ENCODE peak calls at places on chromosomes 3 and 15, in nine cellular contexts. One of them, this sample, is unnamed.

GRCh38 chr15:80580107-80580506 is 115.0 kb upstream of the ABHD17C start:
- DNase-seq in mammary epithelial cell: peak; percentile 100
- DNase-seq in stimulated activated CD4-positive, alpha-beta T cell treated with anti-CD3 and anti-CD28 coated beads, Interleukin-1b, Interleukin-23, amount 100 ng/mL, for 24 hours: no peak
- DNase-seq in hypothalamus: no peak
- DNase-seq in AML-193: no peak
- DNase-seq in KG1: no peak
- DNase-seq in Kasumi-1: peak; percentile 76
- DNase-seq in activated CD4-positive, alpha-beta T cell treated with anti-CD3 and anti-CD28 coated beads, Interleukin-2, amount 50 U/mL, for 24 hours: no peak
- DNase-seq in amniotic stem cell: peak; percentile 74
- DNase-seq in this sample: no peak

GRCh38 chr3:143288944-143289343 is 169.4 kb downstream of the CHST2 start:
- DNase-seq in amniotic stem cell: no peak
- DNase-seq in hypothalamus: no peak
- DNase-seq in Kasumi-1: no peak
- DNase-seq in stimulated activated CD4-positive, alpha-beta T cell treated with anti-CD3 and anti-CD28 coated beads, Interleukin-1b, Interleukin-23, amount 100 ng/mL, for 24 hours: no peak
- DNase-seq in mammary epithelial cell: no peak
- DNase-seq in AML-193: no peak
- DNase-seq in activated CD4-positive, alpha-beta T cell treated with anti-CD3 and anti-CD28 coated beads, Interleukin-2, amount 50 U/mL, for 24 hours: no peak
- DNase-seq in KG1: no peak
- DNase-seq in this sample: no peak

GRCh38 chr3:70889162-70890045 is 577.0 kb upstream of the MDFIC2 start:
- DNase-seq in Kasumi-1: no peak
- DNase-seq in hypothalamus: no peak
- DNase-seq in mammary epithelial cell: no peak
- DNase-seq in stimulated activated CD4-positive, alpha-beta T cell treated with anti-CD3 and anti-CD28 coated beads, Interleukin-1b, Interleukin-23, amount 100 ng/mL, for 24 hours: no peak
- DNase-seq in activated CD4-positive, alpha-beta T cell treated with anti-CD3 and anti-CD28 coated beads, Interleukin-2, amount 50 U/mL, for 24 hours: no peak
- DNase-seq in AML-193: no peak
- DNase-seq in KG1: no peak
- DNase-seq in amniotic stem cell: no peak
- DNase-seq in this sample: no peak

GRCh38 chr3:195154793-195155535 is 116.0 kb downstream of the XXYLT1 start:
- DNase-seq in stimulated activated CD4-positive, alpha-beta T cell treated with anti-CD3 and anti-CD28 coated beads, Interleukin-1b, Interleukin-23, amount 100 ng/mL, for 24 hours: no peak
- DNase-seq in hypothalamus: peak; percentile 71
- DNase-seq in amniotic stem cell: peak; percentile 37
- DNase-seq in mammary epithelial cell: peak; percentile 84
- DNase-seq in KG1: peak; percentile 74
- DNase-seq in AML-193: no peak
- DNase-seq in Kasumi-1: peak; percentile 96
- DNase-seq in activated CD4-positive, alpha-beta T cell treated with anti-CD3 and anti-CD28 coated beads, Interleukin-2, amount 50 U/mL, for 24 hours: no peak
- DNase-seq in this sample: peak; percentile 90

GRCh38 chr3:148366743-148367410 is 330.8 kb upstream of the AGTR1 start:
- DNase-seq in hypothalamus: peak; percentile 1
- DNase-seq in KG1: no peak
- DNase-seq in amniotic stem cell: no peak
- DNase-seq in mammary epithelial cell: no peak
- DNase-seq in activated CD4-positive, alpha-beta T cell treated with anti-CD3 and anti-CD28 coated beads, Interleukin-2, amount 50 U/mL, for 24 hours: no peak
- DNase-seq in Kasumi-1: peak; percentile 33
- DNase-seq in AML-193: peak; percentile 9
- DNase-seq in stimulated activated CD4-positive, alpha-beta T cell treated with anti-CD3 and anti-CD28 coated beads, Interleukin-1b, Interleukin-23, amount 100 ng/mL, for 24 hours: no peak
- DNase-seq in this sample: no peak

GRCh38 chr15:89768071-89768500 is 8.0 kb upstream of the MESP2 start:
- DNase-seq in AML-193: no peak
- DNase-seq in Kasumi-1: no peak
- DNase-seq in stimulated activated CD4-positive, alpha-beta T cell treated with anti-CD3 and anti-CD28 coated beads, Interleukin-1b, Interleukin-23, amount 100 ng/mL, for 24 hours: no peak
- DNase-seq in amniotic stem cell: no peak
- DNase-seq in activated CD4-positive, alpha-beta T cell treated with anti-CD3 and anti-CD28 coated beads, Interleukin-2, amount 50 U/mL, for 24 hours: no peak
- DNase-seq in mammary epithelial cell: no peak
- DNase-seq in hypothalamus: no peak
- DNase-seq in KG1: no peak
- DNase-seq in this sample: peak; percentile 89

GRCh38 chr3:63202529-63202928 is 75.6 kb upstream of the SYNPR start:
- DNase-seq in hypothalamus: no peak
- DNase-seq in stimulated activated CD4-positive, alpha-beta T cell treated with anti-CD3 and anti-CD28 coated beads, Interleukin-1b, Interleukin-23, amount 100 ng/mL, for 24 hours: no peak
- DNase-seq in mammary epithelial cell: no peak
- DNase-seq in KG1: no peak
- DNase-seq in amniotic stem cell: no peak
- DNase-seq in activated CD4-positive, alpha-beta T cell treated with anti-CD3 and anti-CD28 coated beads, Interleukin-2, amount 50 U/mL, for 24 hours: no peak
- DNase-seq in Kasumi-1: no peak
- DNase-seq in AML-193: no peak
- DNase-seq in this sample: no peak

GRCh38 chr3:24496529-24497482 is 2.2 kb upstream of the THRB start:
- DNase-seq in stimulated activated CD4-positive, alpha-beta T cell treated with anti-CD3 and anti-CD28 coated beads, Interleukin-1b, Interleukin-23, amount 100 ng/mL, for 24 hours: no peak
- DNase-seq in activated CD4-positive, alpha-beta T cell treated with anti-CD3 and anti-CD28 coated beads, Interleukin-2, amount 50 U/mL, for 24 hours: no peak
- DNase-seq in amniotic stem cell: no peak
- DNase-seq in AML-193: no peak
- DNase-seq in hypothalamus: peak; percentile 35
- DNase-seq in mammary epithelial cell: no peak
- DNase-seq in KG1: no peak
- DNase-seq in Kasumi-1: no peak
- DNase-seq in this sample: peak; percentile 89

GRCh38 chr15:71329509-71330260 is 214.4 kb downstream of the THSD4 start:
- DNase-seq in stimulated activated CD4-positive, alpha-beta T cell treated with anti-CD3 and anti-CD28 coated beads, Interleukin-1b, Interleukin-23, amount 100 ng/mL, for 24 hours: no peak
- DNase-seq in mammary epithelial cell: peak; percentile 91
- DNase-seq in Kasumi-1: no peak
- DNase-seq in KG1: no peak
- DNase-seq in activated CD4-positive, alpha-beta T cell treated with anti-CD3 and anti-CD28 coated beads, Interleukin-2, amount 50 U/mL, for 24 hours: no peak
- DNase-seq in AML-193: no peak
- DNase-seq in amniotic stem cell: no peak
- DNase-seq in hypothalamus: no peak
- DNase-seq in this sample: no peak

GRCh38 chr3:14481018-14481645 is 59.0 kb downstream of the GRIP2 start:
- DNase-seq in hypothalamus: no peak
- DNase-seq in amniotic stem cell: no peak
- DNase-seq in mammary epithelial cell: peak; percentile 23
- DNase-seq in AML-193: no peak
- DNase-seq in stimulated activated CD4-positive, alpha-beta T cell treated with anti-CD3 and anti-CD28 coated beads, Interleukin-1b, Interleukin-23, amount 100 ng/mL, for 24 hours: no peak
- DNase-seq in activated CD4-positive, alpha-beta T cell treated with anti-CD3 and anti-CD28 coated beads, Interleukin-2, amount 50 U/mL, for 24 hours: no peak
- DNase-seq in KG1: no peak
- DNase-seq in Kasumi-1: peak; percentile 84
- DNase-seq in this sample: no peak

GRCh38 chr15:67834249-67834592 is 5.6 kb downstream of the RNU6-1 start:
- DNase-seq in amniotic stem cell: no peak
- DNase-seq in hypothalamus: no peak
- DNase-seq in AML-193: no peak
- DNase-seq in stimulated activated CD4-positive, alpha-beta T cell treated with anti-CD3 and anti-CD28 coated beads, Interleukin-1b, Interleukin-23, amount 100 ng/mL, for 24 hours: no peak
- DNase-seq in activated CD4-positive, alpha-beta T cell treated with anti-CD3 and anti-CD28 coated beads, Interleukin-2, amount 50 U/mL, for 24 hours: no peak
- DNase-seq in mammary epithelial cell: no peak
- DNase-seq in Kasumi-1: no peak
- DNase-seq in KG1: no peak
- DNase-seq in this sample: no peak

GRCh38 chr15:85403745-85404144 is 23.3 kb downstream of the AKAP13 start:
- DNase-seq in amniotic stem cell: no peak
- DNase-seq in activated CD4-positive, alpha-beta T cell treated with anti-CD3 and anti-CD28 coated beads, Interleukin-2, amount 50 U/mL, for 24 hours: no peak
- DNase-seq in AML-193: no peak
- DNase-seq in stimulated activated CD4-positive, alpha-beta T cell treated with anti-CD3 and anti-CD28 coated beads, Interleukin-1b, Interleukin-23, amount 100 ng/mL, for 24 hours: no peak
- DNase-seq in Kasumi-1: no peak
- DNase-seq in hypothalamus: no peak
- DNase-seq in KG1: no peak
- DNase-seq in mammary epithelial cell: peak; percentile 56
- DNase-seq in this sample: no peak

GRCh38 chr3:264394-265156 is 68.0 kb downstream of the CHL1 start:
- DNase-seq in KG1: no peak
- DNase-seq in amniotic stem cell: no peak
- DNase-seq in Kasumi-1: no peak
- DNase-seq in mammary epithelial cell: peak; percentile 86
- DNase-seq in stimulated activated CD4-positive, alpha-beta T cell treated with anti-CD3 and anti-CD28 coated beads, Interleukin-1b, Interleukin-23, amount 100 ng/mL, for 24 hours: no peak
- DNase-seq in hypothalamus: no peak
- DNase-seq in activated CD4-positive, alpha-beta T cell treated with anti-CD3 and anti-CD28 coated beads, Interleukin-2, amount 50 U/mL, for 24 hours: no peak
- DNase-seq in AML-193: no peak
- DNase-seq in this sample: no peak

GRCh38 chr3:111952866-111953450 is 25.9 kb upstream of the ABHD10 start:
- DNase-seq in KG1: no peak
- DNase-seq in hypothalamus: no peak
- DNase-seq in AML-193: no peak
- DNase-seq in activated CD4-positive, alpha-beta T cell treated with anti-CD3 and anti-CD28 coated beads, Interleukin-2, amount 50 U/mL, for 24 hours: no peak
- DNase-seq in stimulated activated CD4-positive, alpha-beta T cell treated with anti-CD3 and anti-CD28 coated beads, Interleukin-1b, Interleukin-23, amount 100 ng/mL, for 24 hours: no peak
- DNase-seq in mammary epithelial cell: no peak
- DNase-seq in amniotic stem cell: no peak
- DNase-seq in Kasumi-1: no peak
- DNase-seq in this sample: no peak

GRCh38 chr15:77607111-77607893 is 25.4 kb downstream of the LINGO1 start:
- DNase-seq in KG1: no peak
- DNase-seq in AML-193: no peak
- DNase-seq in Kasumi-1: no peak
- DNase-seq in amniotic stem cell: no peak
- DNase-seq in stimulated activated CD4-positive, alpha-beta T cell treated with anti-CD3 and anti-CD28 coated beads, Interleukin-1b, Interleukin-23, amount 100 ng/mL, for 24 hours: no peak
- DNase-seq in activated CD4-positive, alpha-beta T cell treated with anti-CD3 and anti-CD28 coated beads, Interleukin-2, amount 50 U/mL, for 24 hours: no peak
- DNase-seq in hypothalamus: no peak
- DNase-seq in mammary epithelial cell: no peak
- DNase-seq in this sample: no peak

GRCh38 chr3:128336337-128337156 is 130.1 kb downstream of the DNAJB8 start:
- DNase-seq in mammary epithelial cell: no peak
- DNase-seq in AML-193: no peak
- DNase-seq in Kasumi-1: no peak
- DNase-seq in activated CD4-positive, alpha-beta T cell treated with anti-CD3 and anti-CD28 coated beads, Interleukin-2, amount 50 U/mL, for 24 hours: no peak
- DNase-seq in hypothalamus: no peak
- DNase-seq in stimulated activated CD4-positive, alpha-beta T cell treated with anti-CD3 and anti-CD28 coated beads, Interleukin-1b, Interleukin-23, amount 100 ng/mL, for 24 hours: no peak
- DNase-seq in KG1: no peak
- DNase-seq in amniotic stem cell: no peak
- DNase-seq in this sample: no peak

GRCh38 chr3:191566469-191566868 is 105.5 kb downstream of the PYDC2 start:
- DNase-seq in AML-193: no peak
- DNase-seq in amniotic stem cell: no peak
- DNase-seq in KG1: no peak
- DNase-seq in Kasumi-1: no peak
- DNase-seq in hypothalamus: no peak
- DNase-seq in activated CD4-positive, alpha-beta T cell treated with anti-CD3 and anti-CD28 coated beads, Interleukin-2, amount 50 U/mL, for 24 hours: no peak
- DNase-seq in mammary epithelial cell: peak; percentile 65
- DNase-seq in stimulated activated CD4-positive, alpha-beta T cell treated with anti-CD3 and anti-CD28 coated beads, Interleukin-1b, Interleukin-23, amount 100 ng/mL, for 24 hours: no peak
- DNase-seq in this sample: no peak

GRCh38 chr15:75030023-75030413 is 6.6 kb downstream of the PPCDC start:
- DNase-seq in mammary epithelial cell: peak; percentile 5
- DNase-seq in KG1: no peak
- DNase-seq in Kasumi-1: no peak
- DNase-seq in activated CD4-positive, alpha-beta T cell treated with anti-CD3 and anti-CD28 coated beads, Interleukin-2, amount 50 U/mL, for 24 hours: no peak
- DNase-seq in AML-193: no peak
- DNase-seq in hypothalamus: peak; percentile 57
- DNase-seq in stimulated activated CD4-positive, alpha-beta T cell treated with anti-CD3 and anti-CD28 coated beads, Interleukin-1b, Interleukin-23, amount 100 ng/mL, for 24 hours: no peak
- DNase-seq in amniotic stem cell: no peak
- DNase-seq in this sample: no peak

GRCh38 chr3:22161315-22161714 is 410.3 kb upstream of the ZNF385D start:
- DNase-seq in KG1: no peak
- DNase-seq in Kasumi-1: no peak
- DNase-seq in amniotic stem cell: no peak
- DNase-seq in stimulated activated CD4-positive, alpha-beta T cell treated with anti-CD3 and anti-CD28 coated beads, Interleukin-1b, Interleukin-23, amount 100 ng/mL, for 24 hours: no peak
- DNase-seq in mammary epithelial cell: no peak
- DNase-seq in hypothalamus: no peak
- DNase-seq in activated CD4-positive, alpha-beta T cell treated with anti-CD3 and anti-CD28 coated beads, Interleukin-2, amount 50 U/mL, for 24 hours: no peak
- DNase-seq in AML-193: no peak
- DNase-seq in this sample: no peak

GRCh38 chr15:40242216-40242599 is 3.3 kb downstream of the PAK6 start:
- DNase-seq in amniotic stem cell: no peak
- DNase-seq in stimulated activated CD4-positive, alpha-beta T cell treated with anti-CD3 and anti-CD28 coated beads, Interleukin-1b, Interleukin-23, amount 100 ng/mL, for 24 hours: no peak
- DNase-seq in activated CD4-positive, alpha-beta T cell treated with anti-CD3 and anti-CD28 coated beads, Interleukin-2, amount 50 U/mL, for 24 hours: no peak
- DNase-seq in Kasumi-1: no peak
- DNase-seq in AML-193: no peak
- DNase-seq in hypothalamus: no peak
- DNase-seq in KG1: no peak
- DNase-seq in mammary epithelial cell: no peak
- DNase-seq in this sample: no peak

GRCh38 chr3:191329654-191330308 is 545 bp downstream of the UTS2B start:
- DNase-seq in hypothalamus: peak; percentile 26
- DNase-seq in Kasumi-1: no peak
- DNase-seq in KG1: no peak
- DNase-seq in AML-193: no peak
- DNase-seq in activated CD4-positive, alpha-beta T cell treated with anti-CD3 and anti-CD28 coated beads, Interleukin-2, amount 50 U/mL, for 24 hours: no peak
- DNase-seq in mammary epithelial cell: peak; percentile 61
- DNase-seq in amniotic stem cell: no peak
- DNase-seq in stimulated activated CD4-positive, alpha-beta T cell treated with anti-CD3 and anti-CD28 coated beads, Interleukin-1b, Interleukin-23, amount 100 ng/mL, for 24 hours: no peak
- DNase-seq in this sample: peak; percentile 83

GRCh38 chr15:96341465-96342142 is 11.1 kb downstream of the NR2F2 start:
- DNase-seq in activated CD4-positive, alpha-beta T cell treated with anti-CD3 and anti-CD28 coated beads, Interleukin-2, amount 50 U/mL, for 24 hours: no peak
- DNase-seq in KG1: no peak
- DNase-seq in mammary epithelial cell: no peak
- DNase-seq in stimulated activated CD4-positive, alpha-beta T cell treated with anti-CD3 and anti-CD28 coated beads, Interleukin-1b, Interleukin-23, amount 100 ng/mL, for 24 hours: no peak
- DNase-seq in AML-193: no peak
- DNase-seq in hypothalamus: no peak
- DNase-seq in Kasumi-1: no peak
- DNase-seq in amniotic stem cell: no peak
- DNase-seq in this sample: no peak

GRCh38 chr3:3740061-3740460 is 59.2 kb upstream of the LRRN1 start:
- DNase-seq in mammary epithelial cell: no peak
- DNase-seq in stimulated activated CD4-positive, alpha-beta T cell treated with anti-CD3 and anti-CD28 coated beads, Interleukin-1b, Interleukin-23, amount 100 ng/mL, for 24 hours: no peak
- DNase-seq in Kasumi-1: no peak
- DNase-seq in activated CD4-positive, alpha-beta T cell treated with anti-CD3 and anti-CD28 coated beads, Interleukin-2, amount 50 U/mL, for 24 hours: no peak
- DNase-seq in KG1: no peak
- DNase-seq in amniotic stem cell: no peak
- DNase-seq in AML-193: no peak
- DNase-seq in hypothalamus: no peak
- DNase-seq in this sample: no peak

GRCh38 chr3:52534281-52535183 is 875 bp upstream of the NT5DC2 start:
- DNase-seq in mammary epithelial cell: no peak
- DNase-seq in Kasumi-1: no peak
- DNase-seq in KG1: no peak
- DNase-seq in activated CD4-positive, alpha-beta T cell treated with anti-CD3 and anti-CD28 coated beads, Interleukin-2, amount 50 U/mL, for 24 hours: no peak
- DNase-seq in stimulated activated CD4-positive, alpha-beta T cell treated with anti-CD3 and anti-CD28 coated beads, Interleukin-1b, Interleukin-23, amount 100 ng/mL, for 24 hours: no peak
- DNase-seq in amniotic stem cell: no peak
- DNase-seq in hypothalamus: no peak
- DNase-seq in AML-193: no peak
- DNase-seq in this sample: peak; percentile 32

GRCh38 chr15:38145671-38146111 is 106.9 kb upstream of the SPRED1 start:
- DNase-seq in AML-193: no peak
- DNase-seq in hypothalamus: peak; percentile 20
- DNase-seq in Kasumi-1: no peak
- DNase-seq in stimulated activated CD4-positive, alpha-beta T cell treated with anti-CD3 and anti-CD28 coated beads, Interleukin-1b, Interleukin-23, amount 100 ng/mL, for 24 hours: no peak
- DNase-seq in activated CD4-positive, alpha-beta T cell treated with anti-CD3 and anti-CD28 coated beads, Interleukin-2, amount 50 U/mL, for 24 hours: no peak
- DNase-seq in mammary epithelial cell: no peak
- DNase-seq in KG1: no peak
- DNase-seq in amniotic stem cell: no peak
- DNase-seq in this sample: no peak

GRCh38 chr3:177589921-177590336 is 392.6 kb upstream of the TBL1XR1 start:
- DNase-seq in KG1: no peak
- DNase-seq in stimulated activated CD4-positive, alpha-beta T cell treated with anti-CD3 and anti-CD28 coated beads, Interleukin-1b, Interleukin-23, amount 100 ng/mL, for 24 hours: no peak
- DNase-seq in Kasumi-1: no peak
- DNase-seq in AML-193: no peak
- DNase-seq in activated CD4-positive, alpha-beta T cell treated with anti-CD3 and anti-CD28 coated beads, Interleukin-2, amount 50 U/mL, for 24 hours: no peak
- DNase-seq in hypothalamus: no peak
- DNase-seq in mammary epithelial cell: peak; percentile 99
- DNase-seq in amniotic stem cell: no peak
- DNase-seq in this sample: no peak

GRCh38 chr3:117589454-117589853 is 879.9 kb downstream of the TUSC7 start:
- DNase-seq in Kasumi-1: no peak
- DNase-seq in amniotic stem cell: no peak
- DNase-seq in stimulated activated CD4-positive, alpha-beta T cell treated with anti-CD3 and anti-CD28 coated beads, Interleukin-1b, Interleukin-23, amount 100 ng/mL, for 24 hours: no peak
- DNase-seq in KG1: no peak
- DNase-seq in AML-193: no peak
- DNase-seq in activated CD4-positive, alpha-beta T cell treated with anti-CD3 and anti-CD28 coated beads, Interleukin-2, amount 50 U/mL, for 24 hours: no peak
- DNase-seq in hypothalamus: peak; percentile 10
- DNase-seq in mammary epithelial cell: no peak
- DNase-seq in this sample: no peak

GRCh38 chr3:30638685-30639412 is 32.4 kb downstream of the TGFBR2 start:
- DNase-seq in amniotic stem cell: no peak
- DNase-seq in stimulated activated CD4-positive, alpha-beta T cell treated with anti-CD3 and anti-CD28 coated beads, Interleukin-1b, Interleukin-23, amount 100 ng/mL, for 24 hours: no peak
- DNase-seq in mammary epithelial cell: no peak
- DNase-seq in activated CD4-positive, alpha-beta T cell treated with anti-CD3 and anti-CD28 coated beads, Interleukin-2, amount 50 U/mL, for 24 hours: no peak
- DNase-seq in KG1: no peak
- DNase-seq in AML-193: no peak
- DNase-seq in hypothalamus: no peak
- DNase-seq in Kasumi-1: no peak
- DNase-seq in this sample: no peak

GRCh38 chr3:131393056-131393455 is 11.5 kb downstream of the NUDT16 start:
- DNase-seq in mammary epithelial cell: no peak
- DNase-seq in hypothalamus: no peak
- DNase-seq in amniotic stem cell: no peak
- DNase-seq in KG1: no peak
- DNase-seq in AML-193: no peak
- DNase-seq in Kasumi-1: no peak
- DNase-seq in stimulated activated CD4-positive, alpha-beta T cell treated with anti-CD3 and anti-CD28 coated beads, Interleukin-1b, Interleukin-23, amount 100 ng/mL, for 24 hours: no peak
- DNase-seq in activated CD4-positive, alpha-beta T cell treated with anti-CD3 and anti-CD28 coated beads, Interleukin-2, amount 50 U/mL, for 24 hours: no peak
- DNase-seq in this sample: no peak

GRCh38 chr3:16140116-16140893 is 34.2 kb upstream of the GALNT15 start:
- DNase-seq in amniotic stem cell: no peak
- DNase-seq in hypothalamus: peak; percentile 11
- DNase-seq in activated CD4-positive, alpha-beta T cell treated with anti-CD3 and anti-CD28 coated beads, Interleukin-2, amount 50 U/mL, for 24 hours: no peak
- DNase-seq in AML-193: no peak
- DNase-seq in Kasumi-1: no peak
- DNase-seq in stimulated activated CD4-positive, alpha-beta T cell treated with anti-CD3 and anti-CD28 coated beads, Interleukin-1b, Interleukin-23, amount 100 ng/mL, for 24 hours: no peak
- DNase-seq in KG1: no peak
- DNase-seq in mammary epithelial cell: peak; percentile 62
- DNase-seq in this sample: no peak

GRCh38 chr15:48101376-48101961 is 19.3 kb upstream of the SLC24A5 start:
- DNase-seq in amniotic stem cell: no peak
- DNase-seq in hypothalamus: no peak
- DNase-seq in KG1: no peak
- DNase-seq in AML-193: no peak
- DNase-seq in mammary epithelial cell: no peak
- DNase-seq in Kasumi-1: no peak
- DNase-seq in activated CD4-positive, alpha-beta T cell treated with anti-CD3 and anti-CD28 coated beads, Interleukin-2, amount 50 U/mL, for 24 hours: no peak
- DNase-seq in stimulated activated CD4-positive, alpha-beta T cell treated with anti-CD3 and anti-CD28 coated beads, Interleukin-1b, Interleukin-23, amount 100 ng/mL, for 24 hours: no peak
- DNase-seq in this sample: no peak